ENCODE peak calls at places on chromosome 3, in four cellular contexts. V, L, P and C are unnamed samples.

GRCh38 chr3:7112523-7113056 is 251.7 kb downstream of the GRM7 start:
- DNase-seq in V (no peak), L (no peak), P (no peak), C (no peak)

GRCh38 chr3:136545664-136546266 is 206.4 kb downstream of the STAG1 start:
- DNase-seq in V (no peak), L (peak; percentile 51), P (peak; percentile 13), C (peak; percentile 40)

GRCh38 chr3:168024537-168024941 is 71.2 kb downstream of the GOLIM4 start:
- DNase-seq in V (peak; percentile 91), L (peak; percentile 96), P (no peak), C (peak; percentile 91)

GRCh38 chr3:6354653-6355052 is 506.3 kb upstream of the GRM7 start:
- DNase-seq in V (no peak), L (no peak), P (no peak), C (no peak)

GRCh38 chr3:184184546-184185234 is 1.3 kb upstream of the ABCF3 start:
- DNase-seq in V (no peak), L (no peak), P (no peak), C (no peak)

GRCh38 chr3:41202834-41203345 is 3.6 kb downstream of the CTNNB1 start:
- DNase-seq in V (peak; percentile 59), L (peak; percentile 61), P (peak; percentile 84), C (peak; percentile 80)

GRCh38 chr3:179037361-179037760 is 34.2 kb downstream of the ZMAT3 start:
- DNase-seq in V (peak; percentile 97), L (peak; percentile 70), P (peak; percentile 19), C (peak; percentile 99)

GRCh38 chr3:81443948-81444347 is 317.5 kb downstream of the GBE1 start:
- DNase-seq in V (peak; percentile 80), L (peak; percentile 21), P (no peak), C (peak; percentile 83)

GRCh38 chr3:45889278-45889833 is 3.0 kb downstream of the CCR9 start:
- DNase-seq in V (no peak), L (no peak), P (no peak), C (no peak)

GRCh38 chr3:42900731-42901420 is 5.1 kb upstream of the ZNF662 start:
- DNase-seq in V (no peak), L (no peak), P (no peak), C (peak; percentile 11)

GRCh38 chr3:16309558-16309957 is 44.5 kb downstream of the OXNAD1 start:
- DNase-seq in V (peak; percentile 86), L (peak; percentile 68), P (peak; percentile 66), C (peak; percentile 50)

GRCh38 chr3:134708025-134708597 is 57.3 kb upstream of the KY start:
- DNase-seq in V (peak; percentile 20), L (peak; percentile 26), P (no peak), C (peak; percentile 84)

GRCh38 chr3:73746610-73747009 is 121.9 kb upstream of the PDZRN3 start:
- DNase-seq in V (no peak), L (no peak), P (no peak), C (no peak)

GRCh38 chr3:189593581-189593980 is 37.6 kb upstream of the TP63 start:
- DNase-seq in V (no peak), L (no peak), P (no peak), C (peak; percentile 15)

GRCh38 chr3:42700366-42701288 is 2.0 kb downstream of the HHATL start:
- DNase-seq in V (no peak), L (no peak), P (no peak), C (no peak)

GRCh38 chr3:191329654-191330308 is 545 bp downstream of the UTS2B start:
- DNase-seq in V (peak; percentile 72), L (peak; percentile 71), P (peak; percentile 84), C (peak; percentile 74)

GRCh38 chr3:35639251-35640185 is at the start of gene ARPP21:
- DNase-seq in V (no peak), L (no peak), P (peak; percentile 37), C (no peak)

GRCh38 chr3:63207066-63207590 is 71.0 kb upstream of the SYNPR start:
- DNase-seq in V (peak; percentile 0), L (no peak), P (no peak), C (peak; percentile 49)

GRCh38 chr3:149369991-149370866 is 7.2 kb downstream of the TM4SF1 start:
- DNase-seq in V (no peak), L (peak; percentile 49), P (no peak), C (no peak)

GRCh38 chr3:184262166-184262926 is 993 bp upstream of the CAMK2N2 start:
- DNase-seq in V (no peak), L (peak; percentile 2), P (peak; percentile 8), C (peak; percentile 22)

GRCh38 chr3:77467702-77468407 is 428.0 kb downstream of the ROBO2 start:
- DNase-seq in V (peak; percentile 2), L (no peak), P (no peak), C (peak; percentile 7)

GRCh38 chr3:136909187-136909586 is 47.2 kb downstream of the NCK1 start:
- DNase-seq in V (no peak), L (no peak), P (no peak), C (no peak)

GRCh38 chr3:147341727-147342126 is 64.6 kb downstream of the ZIC4 start:
- DNase-seq in V (no peak), L (no peak), P (peak; percentile 95), C (no peak)

GRCh38 chr3:50652709-50653108 is 22.0 kb upstream of the DOCK3 start:
- DNase-seq in V (no peak), L (peak; percentile 8), P (peak; percentile 77), C (no peak)

GRCh38 chr3:124888482-124889441 is 1.6 kb upstream of the ITGB5 start:
- DNase-seq in V (no peak), L (no peak), P (peak; percentile 94), C (no peak)

DNA sequence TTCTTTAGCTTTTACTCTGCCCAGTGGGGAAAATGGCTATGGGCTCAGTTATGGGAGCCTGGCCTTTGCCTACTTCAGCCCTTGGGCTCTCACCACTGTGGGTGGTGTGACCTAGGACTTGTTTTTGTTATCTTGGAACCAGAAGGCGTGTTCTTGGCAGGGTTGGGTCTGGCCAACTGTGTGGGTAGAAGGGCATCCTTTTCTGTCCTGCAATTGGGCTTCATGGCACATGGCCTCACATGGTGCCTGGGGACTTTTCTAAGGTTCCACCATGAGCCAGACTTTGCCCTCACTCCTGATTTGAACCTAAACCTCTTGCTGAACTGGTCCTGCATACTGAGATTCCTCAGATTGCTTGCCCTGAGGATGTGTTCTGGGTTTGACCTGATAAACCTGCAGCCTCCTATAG is 1.7 kb downstream of the GLYCTK start:
- DNase-seq in V (no peak), L (no peak), P (no peak), C (no peak)
- H3K4me2 ChIP-seq in V (no peak overlapping the region), L (no peak overlapping the region), P (no peak overlapping the region), C (no peak overlapping the region)

DNA sequence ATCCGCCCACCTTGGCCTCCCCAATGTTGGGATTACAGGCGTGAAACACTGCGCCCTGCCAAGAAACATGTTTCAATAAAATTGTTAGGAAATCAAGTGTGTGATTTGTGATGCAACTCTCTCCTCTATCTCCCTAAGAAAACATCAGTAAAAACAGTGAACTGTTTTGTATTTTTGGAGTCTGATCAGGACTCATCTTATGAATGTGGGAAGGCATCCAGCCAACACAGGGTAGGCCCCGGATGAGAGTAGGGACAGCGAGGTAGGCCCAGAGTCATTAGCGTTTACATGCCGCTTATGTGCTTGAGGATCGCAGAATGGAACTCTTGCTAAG is 884 bp upstream of the GLYCTK start:
- DNase-seq in V (peak; percentile 37), L (no peak), P (no peak), C (peak; percentile 47)
- H3K9ac ChIP-seq in V (peak overlapping the region; percentile 98), L (peak overlapping the region; percentile 100), P (peak overlapping the region; percentile 83), C (peak overlapping the region; percentile 99)

GRCh38 chr3:142943870-142944269 is 19.6 kb downstream of the PAQR9 start:
- DNase-seq in V (no peak), L (no peak), P (no peak), C (no peak)

GRCh38 chr3:142940000-142940399 is 23.5 kb downstream of the PAQR9 start:
- DNase-seq in V (no peak), L (no peak), P (no peak), C (no peak)

GRCh38 chr3:142943349-142943748 is 20.1 kb downstream of the PAQR9 start:
- DNase-seq in V (no peak), L (no peak), P (no peak), C (no peak)

GRCh38 chr3:142941373-142942123 is 21.9 kb downstream of the PAQR9 start:
- DNase-seq in V (no peak), L (no peak), P (no peak), C (no peak)

DNA sequence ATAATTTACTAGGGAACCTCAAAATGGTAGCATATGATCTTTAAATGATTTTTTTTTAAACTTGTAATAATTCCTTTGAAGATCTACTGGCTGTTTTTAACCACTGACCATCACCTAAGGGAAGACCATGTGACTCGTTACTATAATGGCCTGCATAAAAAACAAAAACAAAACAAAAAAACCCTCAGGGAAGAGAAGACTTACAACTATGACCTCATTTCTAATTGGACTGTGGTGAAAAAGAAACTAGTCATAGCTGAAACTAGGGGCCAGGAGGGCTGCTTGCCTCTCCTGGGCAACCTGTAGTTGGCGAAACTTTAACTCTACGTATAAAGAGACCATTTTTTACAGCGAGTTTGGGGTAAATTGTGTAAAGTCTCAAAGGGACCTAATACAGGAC is 23.0 kb downstream of the PAQR9 start:
- DNase-seq in V (no peak), L (no peak), P (peak; percentile 13), C (peak; percentile 13)
- H3K4me2 ChIP-seq in V (no peak overlapping the region), L (no peak overlapping the region), P (no peak overlapping the region), C (no peak overlapping the region)

GRCh38 chr3:194351952-194352536 is 916 bp upstream of the CPN2 start:
- DNase-seq in V (no peak), L (no peak), P (no peak), C (no peak)

GRCh38 chr3:194351080-194351672 is at the start of gene CPN2:
- DNase-seq in V (no peak), L (no peak), P (no peak), C (no peak)

GRCh38 chr3:194354315-194354714 is 3.2 kb upstream of the CPN2 start:
- DNase-seq in V (no peak), L (no peak), P (no peak), C (no peak)

GRCh38 chr3:194350726-194351071 is 429 bp downstream of the CPN2 start:
- DNase-seq in V (no peak), L (no peak), P (no peak), C (no peak)

GRCh38 chr3:194352631-194353290 is 1.6 kb upstream of the CPN2 start:
- DNase-seq in V (no peak), L (no peak), P (no peak), C (no peak)
- H3K9ac ChIP-seq in V (no peak overlapping the region), L (no peak overlapping the region), P (no peak overlapping the region), C (no peak overlapping the region)

DNA sequence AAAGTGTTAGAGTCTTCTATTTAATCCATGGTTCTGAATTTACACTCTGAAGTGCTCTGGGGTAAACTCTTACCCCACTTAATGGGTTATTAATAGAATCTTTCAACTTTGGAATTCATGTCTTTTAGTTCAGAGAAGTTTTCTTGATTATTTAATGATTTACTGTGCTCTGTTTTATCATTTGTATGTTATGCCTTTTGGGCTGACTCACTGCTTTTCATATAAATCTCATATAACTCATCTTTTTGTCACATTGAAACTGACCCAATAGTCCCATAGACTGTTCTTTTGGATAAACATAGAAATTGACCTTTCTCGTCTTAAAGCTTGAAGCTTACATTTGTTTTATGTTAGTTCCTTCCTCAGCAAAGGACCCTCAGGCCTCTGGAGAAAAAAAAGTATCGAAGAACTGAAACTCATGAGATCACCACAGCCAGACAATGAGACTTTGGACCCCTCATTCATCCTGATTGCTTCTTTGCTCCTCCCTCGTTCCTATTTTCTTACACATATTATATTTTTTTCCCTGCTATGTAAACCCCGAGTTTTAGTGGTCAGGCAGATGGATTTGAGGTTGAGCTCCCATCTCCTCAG is 229.1 kb upstream of the CBLB start:
- DNase-seq in V (peak; percentile 21), L (peak; percentile 51), P (no peak), C (no peak)
- H3K4me2 ChIP-seq in V (no peak overlapping the region), L (no peak overlapping the region), P (no peak overlapping the region), C (no peak overlapping the region)

GRCh38 chr3:185582236-185582635 is 3.9 kb upstream of the SENP2 start:
- DNase-seq in V (no peak), L (no peak), P (peak; percentile 75), C (no peak)
- H3K9ac ChIP-seq in V (no peak overlapping the region), L (no peak overlapping the region), P (peak overlapping the region; percentile 38), C (no peak overlapping the region)

GRCh38 chr3:186534113-186534669 is 10.0 kb downstream of the CRYGS start:
- DNase-seq in V (no peak), L (no peak), P (no peak), C (no peak)
- H3K4me2 ChIP-seq in V (no peak overlapping the region), L (no peak overlapping the region), P (no peak overlapping the region), C (no peak overlapping the region)